ENCODE peak calls at places on chromosomes 2 and 18, in eight cellular contexts. H is transverse colon, C is fibroblast of the aortic adventitia, T is hepatocyte, V is colonic mucosa, U is AG04450, K is PC-3, Z is epithelial cell of esophagus. N is an unnamed sample.
A peak's percentile ranks its signal among the peaks of the same experiment; 100 is the strongest.

GRCh38 chr2:129428086-129428660 is 551.3 kb upstream of the RAB6C start:
- DNase-seq in H (no peak), C (no peak), T (no peak), V (no peak), U (no peak), K (no peak), Z (no peak), N (no peak)

GRCh38 chr18:9091066-9091476 is 11.4 kb upstream of the NDUFV2 start:
- DNase-seq in H (no peak), C (no peak), T (no peak), V (no peak), U (no peak), K (no peak), Z (no peak), N (no peak)

GRCh38 chr2:204108874-204109295 is 172.3 kb downstream of the ICOS start:
- DNase-seq in H (no peak), C (no peak), T (no peak), V (no peak), U (no peak), K (no peak), Z (no peak), N (no peak)

GRCh38 chr2:74428675-74429074 is 7.1 kb downstream of the WDR54 start:
- DNase-seq in H (no peak), C (no peak), T (no peak), V (no peak), U (no peak), K (no peak), Z (no peak), N (no peak)

GRCh38 chr2:190910341-190911136 is 29.9 kb downstream of the GLS start:
- DNase-seq in H (no peak), C (peak; percentile 46), T (no peak), V (no peak), U (no peak), K (peak; percentile 25), Z (peak; percentile 28), N (peak; percentile 29)

GRCh38 chr2:191114403-191114886 is 36.3 kb downstream of the STAT4 start:
- DNase-seq in H (no peak), C (peak; percentile 10), T (no peak), V (no peak), U (no peak), K (no peak), Z (peak; percentile 1), N (peak; percentile 43)

GRCh38 chr2:147937744-147938349 is 82.7 kb downstream of the ORC4 start:
- DNase-seq in H (no peak), C (peak; percentile 60), T (peak; percentile 61), V (no peak), U (no peak), K (peak; percentile 56), Z (peak; percentile 31), N (peak; percentile 58)

GRCh38 chr2:11411768-11412448 is 54.1 kb downstream of the E2F6 start:
- DNase-seq in H (peak; percentile 66), C (peak; percentile 76), T (peak; percentile 64), V (peak; percentile 77), U (no peak), K (peak; percentile 71), Z (peak; percentile 39), N (peak; percentile 76)

GRCh38 chr2:143716527-143716926 is 587.3 kb downstream of the ARHGAP15 start:
- DNase-seq in H (no peak), C (peak; percentile 43), T (no peak), V (no peak), U (no peak), K (no peak), Z (no peak), N (peak; percentile 19)

GRCh38 chr18:10792181-10792580 is 266.4 kb downstream of the NAPG start:
- DNase-seq in H (no peak), C (no peak), T (no peak), V (no peak), U (no peak), K (no peak), Z (no peak), N (peak; percentile 33)

GRCh38 chr2:146080925-146081324 is 1561.0 kb upstream of the ZEB2 start:
- DNase-seq in H (no peak), C (no peak), T (no peak), V (no peak), U (no peak), K (no peak), Z (no peak), N (no peak)

GRCh38 chr2:191202881-191203397 is 42.3 kb upstream of the MYO1B start:
- DNase-seq in H (peak; percentile 19), C (peak; percentile 85), T (no peak), V (no peak), U (peak; percentile 34), K (no peak), Z (peak; percentile 71), N (peak; percentile 90)

GRCh38 chr2:54570925-54571694 is 115.0 kb downstream of the SPTBN1 start:
- DNase-seq in H (peak; percentile 78), C (peak; percentile 94), T (peak; percentile 64), V (peak; percentile 70), U (peak; percentile 67), K (peak; percentile 95), Z (peak; percentile 91), N (peak; percentile 94)

GRCh38 chr2:163471947-163472346 is 263.9 kb downstream of the FIGN start:
- DNase-seq in H (no peak), C (peak; percentile 62), T (peak; percentile 12), V (no peak), U (no peak), K (peak; percentile 43), Z (peak; percentile 40), N (peak; percentile 51)

GRCh38 chr2:220499281-220499680 is 871.9 kb downstream of the SLC4A3 start:
- DNase-seq in H (no peak), C (peak; percentile 73), T (peak; percentile 68), V (no peak), U (peak; percentile 36), K (peak; percentile 71), Z (peak; percentile 73), N (peak; percentile 52)

GRCh38 chr2:7625392-7626138 is 708.4 kb downstream of the RNF144A start:
- DNase-seq in H (no peak), C (no peak), T (no peak), V (no peak), U (no peak), K (no peak), Z (no peak), N (no peak)

GRCh38 chr18:9614401-9615279 is at the start of gene PPP4R1:
- DNase-seq in H (peak; percentile 81), C (peak; percentile 50), T (peak; percentile 90), V (peak; percentile 79), U (no peak), K (peak; percentile 72), Z (peak; percentile 84), N (peak; percentile 57)

GRCh38 chr2:61356261-61356957 is 114.5 kb downstream of the USP34 start:
- DNase-seq in H (no peak), C (peak; percentile 42), T (no peak), V (no peak), U (no peak), K (no peak), Z (peak; percentile 38), N (peak; percentile 40)

GRCh38 chr2:65045651-65046050 is 10.6 kb upstream of the CEP68 start:
- DNase-seq in H (no peak), C (no peak), T (no peak), V (no peak), U (no peak), K (no peak), Z (no peak), N (no peak)

GRCh38 chr2:120264995-120265394 is 12.3 kb downstream of the RALB start:
- DNase-seq in H (no peak), C (no peak), T (no peak), V (no peak), U (no peak), K (no peak), Z (peak; percentile 59), N (no peak)

GRCh38 chr18:70981400-70982140 is 692.7 kb downstream of the SOCS6 start:
- DNase-seq in H (no peak), C (no peak), T (no peak), V (no peak), U (no peak), K (no peak), Z (no peak), N (no peak)

GRCh38 chr2:43251171-43251731 is 24.8 kb upstream of the ZFP36L2 start:
- DNase-seq in H (no peak), C (peak; percentile 85), T (peak; percentile 76), V (no peak), U (peak; percentile 62), K (no peak), Z (peak; percentile 56), N (peak; percentile 65)

GRCh38 chr18:31553800-31554199 is 37.9 kb upstream of the TTR start:
- DNase-seq in H (no peak), C (no peak), T (no peak), V (no peak), U (no peak), K (peak; percentile 1), Z (peak; percentile 18), N (no peak)

GRCh38 chr2:70645733-70646420 is 92.3 kb upstream of the TGFA start:
- DNase-seq in H (no peak), C (no peak), T (no peak), V (peak; percentile 23), U (no peak), K (peak; percentile 48), Z (peak; percentile 11), N (no peak)
- TF ChIP-seq CTCF in H (no peak), C (peak; percentile 28), T (peak; percentile 6), V (peak; percentile 26), U (no peak), K (peak; percentile 48), Z (peak; percentile 27), N (peak; percentile 25)

GRCh38 chr18:63157293-63158011 is 162.1 kb downstream of the BCL2 start:
- DNase-seq in H (peak; percentile 51), C (no peak), T (no peak), V (no peak), U (no peak), K (no peak), Z (no peak), N (no peak)
- H3K4me3 ChIP-seq in H (no peak overlapping the region), C (no peak overlapping the region), T (no peak overlapping the region), V (no peak overlapping the region), U (no peak overlapping the region), K (no peak overlapping the region), Z (no peak overlapping the region), N (no peak overlapping the region)

DNA sequence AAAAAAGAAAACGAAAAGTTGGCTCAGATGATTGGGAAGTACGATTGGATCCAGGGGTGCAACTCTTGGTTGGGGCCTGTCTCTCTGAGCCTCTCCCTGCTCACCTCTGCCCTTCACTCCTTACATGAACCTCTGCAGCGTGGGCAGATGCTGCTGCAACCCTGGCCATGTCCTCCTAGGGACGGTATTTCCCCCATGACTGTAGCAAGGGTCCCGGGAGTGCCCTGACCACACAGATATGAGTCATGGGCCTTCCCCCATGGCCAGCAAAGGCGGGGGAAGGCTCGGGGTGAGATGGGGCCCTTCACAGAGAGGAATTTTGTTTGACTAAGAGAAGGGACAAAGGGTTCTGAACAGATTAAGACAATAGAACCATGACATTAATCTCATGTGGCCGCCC is 129.0 kb downstream of the NCK2 start:
- DNase-seq in H (no peak), C (peak; percentile 31), T (peak; percentile 59), V (no peak), U (no peak), K (peak; percentile 68), Z (peak; percentile 60), N (peak; percentile 76)
- TF ChIP-seq CTCF in H (no peak), C (no peak), T (no peak), V (no peak), U (no peak), K (no peak), Z (no peak), N (no peak)

DNA sequence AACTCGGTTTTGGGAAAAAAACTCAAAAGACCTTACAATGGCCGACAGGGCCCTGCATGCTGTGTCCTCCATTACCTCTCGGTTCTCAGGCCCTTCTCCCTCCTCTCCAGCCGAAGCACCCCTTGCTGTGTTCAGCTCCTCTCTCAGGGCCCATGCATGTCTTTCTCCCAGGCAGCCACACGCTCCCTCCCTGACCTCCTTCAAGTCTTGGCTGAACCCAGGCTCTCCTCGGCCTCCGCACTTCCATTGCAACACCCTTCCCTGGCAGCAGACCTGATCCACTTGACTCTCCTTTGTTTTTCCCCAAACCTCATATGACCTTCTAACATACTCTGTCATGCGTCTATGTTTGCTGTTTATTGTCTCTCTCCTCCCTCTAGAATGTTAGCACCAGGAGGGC is 114.0 kb downstream of the CYP26B1 start:
- DNase-seq in H (no peak), C (peak; percentile 32), T (no peak), V (no peak), U (no peak), K (no peak), Z (no peak), N (no peak)
- H3K4me3 ChIP-seq in H (no peak overlapping the region), C (no peak overlapping the region), T (no peak overlapping the region), V (no peak overlapping the region), U (no peak overlapping the region), K (no peak overlapping the region), Z (no peak overlapping the region), N (no peak overlapping the region)